ENCODE peak calls at places on chromosomes 3 and 15, in eight cellular contexts. U is cardiac muscle cell, K is Panc1, Z is BE2C, R is neural progenitor cell, P is right lobe of liver, M is esophagus muscularis mucosa, L is OCI-LY7. H is an unnamed sample.
A peak's percentile ranks its signal among the peaks of the same experiment; 100 is the strongest.

GRCh38 chr15:93378547-93378946 is 289.5 kb upstream of the RGMA start:
- DNase-seq in U (no peak), K (no peak), Z (no peak), R (no peak), P (no peak), M (peak; percentile 90), L (no peak), H (no peak)

GRCh38 chr15:98609144-98609852 is 39.0 kb upstream of the IGF1R start:
- DNase-seq in U (peak; percentile 50), K (no peak), Z (no peak), R (peak; percentile 25), P (no peak), M (peak; percentile 64), L (no peak), H (no peak)

GRCh38 chr3:13194285-13195209 is 121.3 kb upstream of the IQSEC1 start:
- DNase-seq in U (no peak), K (no peak), Z (no peak), R (no peak), P (no peak), M (no peak), L (no peak), H (no peak)

GRCh38 chr15:81092559-81092902 is 41.5 kb upstream of the CFAP161 start:
- DNase-seq in U (peak; percentile 50), K (no peak), Z (no peak), R (no peak), P (no peak), M (no peak), L (no peak), H (no peak)

GRCh38 chr15:43150171-43150929 is 17.0 kb downstream of the TMEM62 start:
- DNase-seq in U (peak; percentile 84), K (no peak), Z (no peak), R (no peak), P (no peak), M (no peak), L (no peak), H (no peak)

GRCh38 chr3:13530241-13531009 is 18.5 kb upstream of the FBLN2 start:
- DNase-seq in U (no peak), K (no peak), Z (no peak), R (no peak), P (no peak), M (no peak), L (no peak), H (no peak)

GRCh38 chr3:64392001-64392400 is 166.7 kb upstream of the PRICKLE2 start:
- DNase-seq in U (no peak), K (no peak), Z (no peak), R (no peak), P (no peak), M (no peak), L (no peak), H (no peak)

GRCh38 chr3:34009480-34009844 is 211.0 kb downstream of the PDCD6IP start:
- DNase-seq in U (peak; percentile 21), K (no peak), Z (no peak), R (peak; percentile 22), P (no peak), M (peak; percentile 12), L (no peak), H (no peak)

GRCh38 chr15:72797834-72798233 is 14.3 kb upstream of the ADPGK start:
- DNase-seq in U (no peak), K (no peak), Z (no peak), R (no peak), P (no peak), M (no peak), L (no peak), H (no peak)

GRCh38 chr15:72800819-72801481 is 17.4 kb upstream of the ADPGK start:
- DNase-seq in U (peak; percentile 68), K (no peak), Z (no peak), R (no peak), P (no peak), M (no peak), L (no peak), H (no peak)

GRCh38 chr15:72796210-72796514 is 12.6 kb upstream of the ADPGK start:
- DNase-seq in U (no peak), K (no peak), Z (no peak), R (no peak), P (no peak), M (no peak), L (no peak), H (no peak)

GRCh38 chr15:72797338-72797689 is 13.8 kb upstream of the ADPGK start:
- DNase-seq in U (no peak), K (no peak), Z (no peak), R (no peak), P (no peak), M (no peak), L (no peak), H (no peak)

DNA sequence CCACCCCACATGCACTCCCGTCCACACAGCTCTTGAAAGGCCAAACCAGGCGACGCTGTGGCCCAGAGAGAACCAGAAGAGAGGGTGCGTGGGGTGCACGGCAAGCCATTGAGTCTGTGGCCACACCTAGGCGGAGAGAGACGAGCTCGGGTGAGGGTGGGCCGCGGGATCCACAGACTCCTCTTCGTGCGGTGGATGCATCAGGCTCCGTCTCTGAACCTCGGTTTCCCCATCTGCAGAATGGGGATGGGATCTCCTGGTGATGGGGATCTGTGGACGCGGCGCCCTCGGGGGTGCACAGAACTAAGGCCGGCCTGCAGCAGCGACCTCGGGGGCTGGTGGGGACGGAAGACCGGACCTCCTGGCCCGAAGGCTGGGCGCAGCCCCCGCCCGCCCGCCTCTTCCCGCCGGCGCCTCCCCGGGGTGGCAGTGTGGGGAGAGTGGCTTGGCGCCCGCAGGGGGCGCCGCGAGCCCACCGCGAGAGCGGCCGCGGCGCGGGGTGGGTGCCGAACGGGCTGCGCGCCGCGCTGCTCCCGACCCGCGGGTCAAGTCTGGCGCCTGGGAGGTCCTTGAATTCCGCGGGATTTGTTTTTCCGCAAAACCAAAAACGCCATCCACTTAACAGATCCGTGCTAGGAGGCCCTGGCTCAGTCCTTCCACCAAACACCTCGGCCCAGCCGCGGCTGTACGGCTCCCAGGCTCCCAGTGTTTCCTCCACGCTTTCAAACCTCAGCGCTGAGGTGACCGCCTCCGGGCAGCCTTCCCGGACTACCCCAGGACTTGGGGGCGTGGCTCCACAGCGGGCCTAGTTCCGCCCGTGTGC is 13.2 kb upstream of the ADPGK start:
- DNase-seq in U (peak; percentile 71), K (no peak), Z (peak; percentile 59), R (peak; percentile 81), P (peak; percentile 85), M (no peak), L (peak; percentile 40), H (peak; percentile 69)
- TF ChIP-seq CTCF in U (peak; percentile 41), K (peak; percentile 93), Z (peak; percentile 39), R (peak; percentile 72), P (peak; percentile 51), M (peak; percentile 82), L (peak; percentile 79), H (peak; percentile 48)

DNA sequence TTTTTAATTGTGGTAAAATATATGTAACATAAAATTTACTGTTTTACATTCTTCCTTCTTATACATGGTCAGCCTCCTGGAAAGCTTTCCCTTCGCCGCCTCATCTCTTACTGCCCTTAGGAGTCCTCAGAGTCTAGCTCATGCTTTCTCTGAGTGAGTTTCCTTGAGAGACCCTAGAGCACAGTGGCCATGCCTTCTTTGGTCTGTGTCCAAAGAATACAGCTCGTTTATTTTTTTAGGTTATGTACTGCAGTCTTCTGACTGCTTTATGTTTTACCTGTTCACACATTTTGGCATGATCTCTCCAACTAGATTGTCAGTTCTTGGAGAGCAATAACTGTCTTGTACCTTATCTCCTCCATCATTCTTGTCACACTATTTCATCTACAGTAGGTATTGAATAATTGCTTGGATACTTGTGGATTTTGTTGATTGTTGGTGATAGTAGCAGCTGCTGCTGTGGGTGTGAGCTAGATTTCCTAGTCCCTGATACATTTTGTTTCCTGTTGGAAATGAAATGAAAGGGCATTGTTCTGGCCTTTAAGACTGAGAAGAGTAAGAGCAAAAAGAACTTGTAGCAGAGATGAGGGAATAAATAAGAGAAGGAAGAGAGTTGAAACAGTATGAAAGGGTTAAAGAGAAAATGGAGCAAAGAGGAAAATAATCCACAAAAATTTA is 10.9 kb downstream of the ARIH2 start:
- DNase-seq in U (peak; percentile 29), K (no peak), Z (no peak), R (no peak), P (no peak), M (no peak), L (no peak), H (no peak)
- H3K4me1 ChIP-seq in U (peaks cover 8% of the 10 kb centered on the region), K (peaks cover 17% of the 10 kb centered on the region), Z (no peaks in the 10 kb centered on the region), R (no peaks in the 10 kb centered on the region), P (peaks cover 33% of the 10 kb centered on the region), M (peaks cover 51% of the 10 kb centered on the region), L (peaks cover 31% of the 10 kb centered on the region), H (peaks cover 25% of the 10 kb centered on the region)

GRCh38 chr3:147358144-147358992 is 48.0 kb downstream of the ZIC4 start:
- DNase-seq in U (no peak), K (no peak), Z (no peak), R (no peak), P (no peak), M (peak; percentile 70), L (no peak), H (no peak)

GRCh38 chr3:147359177-147360062 is 46.9 kb downstream of the ZIC4 start:
- DNase-seq in U (no peak), K (no peak), Z (no peak), R (peak; percentile 79), P (no peak), M (peak; percentile 57), L (no peak), H (no peak)

GRCh38 chr3:147355104-147355854 is 51.1 kb downstream of the ZIC4 start:
- DNase-seq in U (no peak), K (no peak), Z (no peak), R (peak; percentile 63), P (no peak), M (no peak), L (no peak), H (no peak)

GRCh38 chr3:147356145-147356908 is 50.0 kb downstream of the ZIC4 start:
- DNase-seq in U (no peak), K (no peak), Z (no peak), R (no peak), P (no peak), M (no peak), L (no peak), H (no peak)

DNA sequence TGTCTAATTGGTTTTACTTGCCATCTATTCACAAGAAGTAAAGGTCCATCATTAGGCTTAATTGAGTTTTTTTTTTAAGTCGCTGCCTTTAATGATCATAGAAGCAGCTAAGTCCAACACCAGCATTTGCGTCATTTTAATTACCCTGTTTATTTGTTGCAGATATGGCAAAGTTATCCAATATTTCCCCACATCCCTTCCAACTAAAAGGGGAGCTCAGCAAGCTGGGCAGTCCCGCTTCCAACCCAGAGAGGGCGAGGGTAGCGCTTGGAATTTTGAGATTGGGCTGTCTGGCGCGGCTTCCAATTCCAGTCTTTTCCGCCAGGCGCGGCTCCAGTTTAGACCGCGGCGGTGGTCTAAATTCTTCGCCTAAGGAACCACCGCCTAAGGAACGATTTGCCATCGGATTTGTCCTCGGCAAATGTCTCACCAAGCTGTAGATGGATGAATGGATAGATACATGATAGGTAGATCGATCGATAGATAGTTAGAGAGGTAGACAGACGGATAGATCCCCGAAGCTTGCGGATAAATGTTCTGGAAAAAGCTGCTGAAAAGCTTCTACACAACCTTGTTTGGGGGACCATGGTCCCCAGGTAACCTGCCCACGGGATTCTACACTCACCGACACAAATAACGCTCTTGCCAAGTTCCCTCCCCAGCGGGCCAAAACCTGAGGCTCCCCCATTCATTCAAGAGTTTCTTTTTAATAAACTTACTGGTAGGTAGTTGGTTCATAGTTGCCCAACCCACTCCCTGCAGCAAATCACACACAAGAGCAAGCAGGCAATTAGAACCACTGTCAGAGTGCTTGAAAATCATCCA is 49.2 kb downstream of the ZIC4 start:
- DNase-seq in U (no peak), K (no peak), Z (no peak), R (peak; percentile 88), P (no peak), M (peak; percentile 72), L (no peak), H (no peak)
- TF ChIP-seq CTCF in U (peak; percentile 14), K (no peak), Z (peak; percentile 13), R (peak; percentile 73), P (no peak), M (no peak), L (no peak), H (no peak)

GRCh38 chr3:114743746-114744145 is 403.3 kb downstream of the ZBTB20 start:
- DNase-seq in U (no peak), K (no peak), Z (no peak), R (no peak), P (no peak), M (no peak), L (no peak), H (no peak)
- H3K4me1 ChIP-seq in U (no peaks in the 10 kb centered on the region), K (no peaks in the 10 kb centered on the region), Z (no peaks in the 10 kb centered on the region), R (peaks cover 8% of the 10 kb centered on the region), P (peaks cover 28% of the 10 kb centered on the region), M (no peaks in the 10 kb centered on the region), L (no peaks in the 10 kb centered on the region), H (no peaks in the 10 kb centered on the region)